ENCODE peak calls at places on chromosome 7, in five cellular contexts. One of them, this sample, is unnamed.

GRCh38 chr7:107563072-107563760 is 504 bp downstream of the COG5 start:
- DNase-seq in HCT116: peak; percentile 44
- DNase-seq in HepG2: peak; percentile 37
- DNase-seq in K562: peak; percentile 76
- DNase-seq in GM12878: no peak
- DNase-seq in this sample: no peak

GRCh38 chr7:30977896-30978564 is 14.3 kb downstream of the GHRHR start:
- DNase-seq in HCT116: peak; percentile 33
- DNase-seq in HepG2: peak; percentile 32
- DNase-seq in K562: peak; percentile 45
- DNase-seq in GM12878: no peak
- DNase-seq in this sample: peak; percentile 79

GRCh38 chr7:47380325-47381131 is 201.4 kb downstream of the TNS3 start:
- DNase-seq in HCT116: no peak
- DNase-seq in HepG2: peak; percentile 48
- DNase-seq in K562: no peak
- DNase-seq in GM12878: no peak
- DNase-seq in this sample: no peak

GRCh38 chr7:128112018-128112780 is 81.0 kb upstream of the LRRC4 start:
- DNase-seq in HCT116: no peak
- DNase-seq in HepG2: no peak
- DNase-seq in K562: no peak
- DNase-seq in GM12878: no peak
- DNase-seq in this sample: no peak

GRCh38 chr7:47228386-47229014 is 353.4 kb downstream of the TNS3 start:
- DNase-seq in HCT116: peak; percentile 76
- DNase-seq in HepG2: no peak
- DNase-seq in K562: peak; percentile 90
- DNase-seq in GM12878: no peak
- DNase-seq in this sample: peak; percentile 55

GRCh38 chr7:84200859-84201258 is 6.3 kb upstream of the SEMA3A start:
- DNase-seq in HCT116: no peak
- DNase-seq in HepG2: no peak
- DNase-seq in K562: no peak
- DNase-seq in GM12878: no peak
- DNase-seq in this sample: no peak

GRCh38 chr7:79778786-79779382 is 325.4 kb upstream of the MAGI2 start:
- DNase-seq in HCT116: no peak
- DNase-seq in HepG2: no peak
- DNase-seq in K562: no peak
- DNase-seq in GM12878: no peak
- DNase-seq in this sample: no peak

GRCh38 chr7:106064329-106064728 is 47.8 kb downstream of the SYPL1 start:
- DNase-seq in HCT116: no peak
- DNase-seq in HepG2: no peak
- DNase-seq in K562: no peak
- DNase-seq in GM12878: no peak
- DNase-seq in this sample: no peak

GRCh38 chr7:44116789-44117666 is 6.3 kb downstream of the POLD2 start:
- DNase-seq in HCT116: no peak
- DNase-seq in HepG2: no peak
- DNase-seq in K562: no peak
- DNase-seq in GM12878: no peak
- DNase-seq in this sample: no peak

GRCh38 chr7:16982640-16983103 is 100.9 kb upstream of the AGR3 start:
- DNase-seq in HCT116: peak; percentile 35
- DNase-seq in HepG2: peak; percentile 58
- DNase-seq in K562: peak; percentile 20
- DNase-seq in GM12878: no peak
- DNase-seq in this sample: no peak

GRCh38 chr7:123627859-123628258 is 26.2 kb downstream of the ASB15 start:
- DNase-seq in HCT116: no peak
- DNase-seq in HepG2: no peak
- DNase-seq in K562: no peak
- DNase-seq in GM12878: no peak
- DNase-seq in this sample: no peak

GRCh38 chr7:123622660-123623386 is 21.2 kb downstream of the ASB15 start:
- DNase-seq in HCT116: no peak
- DNase-seq in HepG2: peak; percentile 64
- DNase-seq in K562: no peak
- DNase-seq in GM12878: no peak
- DNase-seq in this sample: no peak

GRCh38 chr7:123621707-123622106 is 20.1 kb downstream of the ASB15 start:
- DNase-seq in HCT116: no peak
- DNase-seq in HepG2: no peak
- DNase-seq in K562: no peak
- DNase-seq in GM12878: no peak
- DNase-seq in this sample: no peak

GRCh38 chr7:123625254-123625653 is 23.6 kb downstream of the ASB15 start:
- DNase-seq in HCT116: no peak
- DNase-seq in HepG2: no peak
- DNase-seq in K562: no peak
- DNase-seq in GM12878: no peak
- DNase-seq in this sample: no peak

DNA sequence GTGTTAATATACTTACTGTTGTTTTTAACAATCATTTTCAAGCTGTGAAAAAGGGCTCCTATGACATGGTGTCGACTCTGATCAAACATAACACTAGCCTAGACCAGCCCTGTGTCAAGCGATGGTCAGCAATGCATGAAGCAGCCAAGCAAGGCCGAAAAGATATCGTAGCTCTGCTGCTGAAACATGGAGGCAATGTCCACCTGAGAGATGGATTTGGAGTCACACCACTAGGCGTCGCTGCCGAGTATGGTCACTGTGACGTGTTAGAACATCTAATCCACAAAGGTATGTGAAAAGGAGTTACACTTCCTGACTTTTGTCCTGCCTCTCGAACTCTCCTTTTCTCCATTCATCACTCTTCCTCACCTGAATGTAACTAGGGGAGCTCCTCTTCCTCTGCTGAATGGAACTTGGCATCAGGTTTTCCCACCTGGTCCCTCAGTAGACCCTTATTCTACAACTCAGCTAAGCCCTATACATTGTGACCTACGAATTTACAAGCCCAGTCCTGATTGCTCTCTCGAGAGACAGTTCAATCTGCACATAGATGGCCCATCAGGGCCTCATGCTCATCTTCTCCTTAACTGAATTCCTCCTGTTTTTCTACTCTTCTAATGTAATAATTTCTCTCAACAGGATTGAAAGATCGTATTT is 23.0 kb downstream of the ASB15 start:
- DNase-seq in HCT116: no peak
- DNase-seq in HepG2: peak; percentile 47
- DNase-seq in K562: peak; percentile 76
- DNase-seq in GM12878: peak; percentile 25
- DNase-seq in this sample: peak; percentile 36
- TF ChIP-seq SRF in HCT116: no peak
- TF ChIP-seq SRF in HepG2: no peak
- TF ChIP-seq SRF in K562: peak; percentile 44
- TF ChIP-seq SRF in GM12878: no peak
- TF ChIP-seq SRF in this sample: no peak

GRCh38 chr7:155804897-155805825 is 7.1 kb downstream of the SHH start:
- DNase-seq in HCT116: no peak
- DNase-seq in HepG2: no peak
- DNase-seq in K562: peak; percentile 94
- DNase-seq in GM12878: no peak
- DNase-seq in this sample: no peak

GRCh38 chr7:155804431-155804831 is 7.8 kb downstream of the SHH start:
- DNase-seq in HCT116: no peak
- DNase-seq in HepG2: no peak
- DNase-seq in K562: no peak
- DNase-seq in GM12878: no peak
- DNase-seq in this sample: no peak

GRCh38 chr7:155802906-155803417 is 9.3 kb downstream of the SHH start:
- DNase-seq in HCT116: no peak
- DNase-seq in HepG2: no peak
- DNase-seq in K562: no peak
- DNase-seq in GM12878: no peak
- DNase-seq in this sample: no peak

GRCh38 chr7:155802291-155802690 is 10.0 kb downstream of the SHH start:
- DNase-seq in HCT116: no peak
- DNase-seq in HepG2: no peak
- DNase-seq in K562: no peak
- DNase-seq in GM12878: no peak
- DNase-seq in this sample: no peak

GRCh38 chr7:155803418-155804376 is 8.6 kb downstream of the SHH start:
- DNase-seq in HCT116: no peak
- DNase-seq in HepG2: no peak
- DNase-seq in K562: no peak
- DNase-seq in GM12878: no peak
- DNase-seq in this sample: peak; percentile 79
- TF ChIP-seq SRF in HCT116: no peak
- TF ChIP-seq SRF in HepG2: no peak
- TF ChIP-seq SRF in K562: no peak
- TF ChIP-seq SRF in GM12878: no peak
- TF ChIP-seq SRF in this sample: no peak

GRCh38 chr7:134712196-134712595 is 65.5 kb downstream of the BPGM start:
- DNase-seq in HCT116: no peak
- DNase-seq in HepG2: no peak
- DNase-seq in K562: no peak
- DNase-seq in GM12878: no peak
- DNase-seq in this sample: no peak
- TF ChIP-seq SRF in HCT116: no peak
- TF ChIP-seq SRF in HepG2: no peak
- TF ChIP-seq SRF in K562: no peak
- TF ChIP-seq SRF in GM12878: no peak
- TF ChIP-seq SRF in this sample: no peak

DNA sequence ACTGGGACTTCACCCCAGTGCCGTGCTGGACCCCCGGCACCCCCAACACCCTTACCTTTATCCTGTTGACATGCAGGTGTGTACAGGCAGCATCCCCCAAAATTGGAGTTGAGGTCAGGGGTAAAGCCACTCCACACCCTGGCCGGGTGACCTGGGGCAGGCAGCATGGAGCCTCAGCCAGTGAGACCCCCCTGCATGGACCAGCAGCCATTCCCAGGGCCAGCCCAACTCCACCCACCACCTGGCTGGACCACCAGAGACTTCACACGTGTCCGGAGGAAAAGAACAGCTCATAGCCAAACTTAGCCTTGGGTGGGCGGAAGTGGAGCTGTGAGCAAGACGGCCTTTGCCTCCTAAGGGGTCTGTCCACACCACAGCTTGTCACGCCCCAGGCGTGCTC is 413.0 kb upstream of the FOXK1 start:
- DNase-seq in HCT116: no peak
- DNase-seq in HepG2: no peak
- DNase-seq in K562: no peak
- DNase-seq in GM12878: no peak
- DNase-seq in this sample: no peak
- TF ChIP-seq SRF in HCT116: no peak
- TF ChIP-seq SRF in HepG2: no peak
- TF ChIP-seq SRF in K562: no peak
- TF ChIP-seq SRF in GM12878: no peak
- TF ChIP-seq SRF in this sample: no peak

GRCh38 chr7:99106411-99106810 is 37.5 kb downstream of the SMURF1 start:
- DNase-seq in HCT116: no peak
- DNase-seq in HepG2: peak; percentile 60
- DNase-seq in K562: no peak
- DNase-seq in GM12878: no peak
- DNase-seq in this sample: no peak
- TF ChIP-seq SRF in HCT116: no peak
- TF ChIP-seq SRF in HepG2: no peak
- TF ChIP-seq SRF in K562: no peak
- TF ChIP-seq SRF in GM12878: no peak
- TF ChIP-seq SRF in this sample: no peak

GRCh38 chr7:41621953-41622831 is 80.7 kb downstream of the INHBA start:
- DNase-seq in HCT116: no peak
- DNase-seq in HepG2: no peak
- DNase-seq in K562: no peak
- DNase-seq in GM12878: no peak
- DNase-seq in this sample: no peak
- TF ChIP-seq SRF in HCT116: no peak
- TF ChIP-seq SRF in HepG2: no peak
- TF ChIP-seq SRF in K562: no peak
- TF ChIP-seq SRF in GM12878: no peak
- TF ChIP-seq SRF in this sample: no peak

This sample was measured in H1.